ENCODE peak calls at places on chromosome 9, in four cellular contexts. G, A, R and V are unnamed samples.

GRCh38 chr9:81596671-81597426 is 92.5 kb downstream of the TLE1 start:
- DNase-seq in G (no peak), A (no peak), R (no peak), V (peak)

GRCh38 chr9:91075279-91075678 is 273.7 kb downstream of the SYK start:
- DNase-seq in G (no peak), A (no peak), R (no peak), V (no peak)

GRCh38 chr9:16192403-16193017 is 639.7 kb downstream of the CCDC171 start:
- DNase-seq in G (no peak), A (no peak), R (peak), V (no peak)

GRCh38 chr9:69076550-69076949 is 41.0 kb downstream of the FXN start:
- DNase-seq in G (no peak), A (no peak), R (peak), V (no peak)

GRCh38 chr9:69582544-69583297 is 89.5 kb downstream of the APBA1 start:
- DNase-seq in G (no peak), A (no peak), R (no peak), V (no peak)

GRCh38 chr9:121684381-121685145 is 33.1 kb downstream of the DAB2IP start:
- DNase-seq in G (no peak), A (peak), R (peak), V (no peak)

GRCh38 chr9:98416294-98416693 is 160.8 kb upstream of the TBC1D2 start:
- DNase-seq in G (no peak), A (no peak), R (no peak), V (no peak)

GRCh38 chr9:94140791-94141790 is 56.8 kb downstream of the PTPDC1 start:
- DNase-seq in G (no peak), A (no peak), R (peak), V (no peak)

GRCh38 chr9:104748359-104749031 is 1.0 kb downstream of the NIPSNAP3A start:
- DNase-seq in G (no peak), A (no peak), R (peak), V (no peak)

GRCh38 chr9:14021871-14022525 is 291.9 kb downstream of the NFIB start:
- DNase-seq in G (no peak), A (no peak), R (peak), V (no peak)

GRCh38 chr9:69058101-69058500 is 22.5 kb downstream of the FXN start:
- DNase-seq in G (no peak), A (no peak), R (no peak), V (no peak)

GRCh38 chr9:97503862-97504210 is 2.4 kb downstream of the TMOD1 start:
- DNase-seq in G (no peak), A (no peak), R (no peak), V (no peak)

GRCh38 chr9:65458992-65459391 is 174.0 kb upstream of the FOXD4L5 start:
- DNase-seq in G (no peak), A (no peak), R (no peak), V (no peak)

GRCh38 chr9:132557768-132558167 is 24.6 kb upstream of the BARHL1 start:
- DNase-seq in G (no peak), A (no peak), R (no peak), V (no peak)

GRCh38 chr9:114668146-114668545 is 10.5 kb upstream of the TEX53 start:
- DNase-seq in G (no peak), A (no peak), R (no peak), V (no peak)

GRCh38 chr9:134825025-134825424 is 55.6 kb upstream of the FCN2 start:
- DNase-seq in G (no peak), A (no peak), R (no peak), V (no peak)

GRCh38 chr9:136451221-136451877 is 11.7 kb upstream of the INPP5E start:
- DNase-seq in G (no peak), A (no peak), R (no peak), V (no peak)

GRCh38 chr9:27726244-27727141 is 153.2 kb upstream of the C9orf72 start:
- DNase-seq in G (peak), A (no peak), R (peak), V (peak)

GRCh38 chr9:72931437-72931836 is 21.4 kb downstream of the ALDH1A1 start:
- DNase-seq in G (no peak), A (no peak), R (no peak), V (no peak)

GRCh38 chr9:14487547-14488185 is 173.7 kb upstream of the NFIB start:
- DNase-seq in G (no peak), A (no peak), R (no peak), V (no peak)

GRCh38 chr9:95784318-95784717 is 91.2 kb upstream of the ERCC6L2 start:
- DNase-seq in G (no peak), A (no peak), R (no peak), V (no peak)

GRCh38 chr9:35611230-35611797 is 6.3 kb downstream of the TESK1 start:
- DNase-seq in G (peak), A (peak), R (peak), V (peak)

GRCh38 chr9:126317513-126317912 is 9.1 kb upstream of the MVB12B start:
- DNase-seq in G (no peak), A (no peak), R (no peak), V (peak)

GRCh38 chr9:123406691-123407536 is 50.9 kb downstream of the CRB2 start:
- DNase-seq in G (no peak), A (no peak), R (no peak), V (no peak)

GRCh38 chr9:70823284-70823683 is 298.1 kb downstream of the TRPM3 start:
- DNase-seq in G (no peak), A (no peak), R (no peak), V (no peak)

GRCh38 chr9:32554107-32554506 is 1.7 kb upstream of the TOPORS start:
- DNase-seq in G (no peak), A (no peak), R (peak), V (peak)

GRCh38 chr9:87494970-87495471 is 2.6 kb upstream of the DAPK1 start:
- DNase-seq in G (no peak), A (no peak), R (no peak), V (peak)

GRCh38 chr9:69546265-69546664 is 125.9 kb downstream of the APBA1 start:
- DNase-seq in G (no peak), A (no peak), R (no peak), V (no peak)

GRCh38 chr9:89234186-89234585 is 55.6 kb upstream of the SHC3 start:
- DNase-seq in G (no peak), A (no peak), R (no peak), V (no peak)

GRCh38 chr9:89236955-89237573 is 58.4 kb upstream of the SHC3 start:
- DNase-seq in G (no peak), A (no peak), R (no peak), V (no peak)

GRCh38 chr9:89234636-89235035 is 56.0 kb upstream of the SHC3 start:
- DNase-seq in G (no peak), A (no peak), R (peak), V (peak)
- H3K4me3 ChIP-seq in G (no peak), A (no peak), R (peak), V (no peak)

GRCh38 chr9:109317979-109318671 is 2.7 kb downstream of the EPB41L4B start:
- DNase-seq in G (no peak), A (no peak), R (no peak), V (no peak)
- H3K4me3 ChIP-seq in G (no peak), A (no peak), R (no peak), V (no peak)

DNA sequence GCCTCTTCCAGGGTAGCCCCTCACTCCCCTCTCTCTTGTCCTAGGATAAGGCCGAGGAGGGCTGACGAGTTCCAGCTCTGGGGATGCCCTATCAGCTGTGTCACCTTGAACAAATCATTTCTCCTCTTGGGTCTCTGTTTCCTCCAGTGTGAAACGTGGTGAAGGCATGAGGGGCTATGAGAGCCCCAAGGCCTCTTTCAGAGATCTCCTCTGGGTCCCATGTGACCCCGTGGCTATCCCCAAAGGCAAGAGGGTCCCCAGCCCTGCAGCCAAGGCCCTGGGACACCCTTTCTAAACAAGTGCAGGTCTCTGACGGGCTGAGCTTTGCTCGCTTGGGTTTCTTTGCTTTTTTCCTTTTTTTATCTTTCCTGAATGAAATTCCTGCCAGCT is 25.5 kb upstream of the SPTLC1 start:
- DNase-seq in G (no peak), A (peak), R (no peak), V (no peak)
- H3K4me3 ChIP-seq in G (peak), A (peak), R (peak), V (no peak)

GRCh38 chr9:18394847-18395355 is 79.1 kb upstream of the ADAMTSL1 start:
- DNase-seq in G (no peak), A (no peak), R (no peak), V (no peak)

GRCh38 chr9:18393340-18394130 is 80.4 kb upstream of the ADAMTSL1 start:
- DNase-seq in G (no peak), A (peak), R (peak), V (no peak)

GRCh38 chr9:18396102-18396728 is 77.7 kb upstream of the ADAMTSL1 start:
- DNase-seq in G (no peak), A (no peak), R (peak), V (no peak)

GRCh38 chr9:18397076-18397475 is 76.9 kb upstream of the ADAMTSL1 start:
- DNase-seq in G (no peak), A (no peak), R (no peak), V (no peak)
- H3K4me3 ChIP-seq in G (no peak), A (no peak), R (no peak), V (no peak)

DNA sequence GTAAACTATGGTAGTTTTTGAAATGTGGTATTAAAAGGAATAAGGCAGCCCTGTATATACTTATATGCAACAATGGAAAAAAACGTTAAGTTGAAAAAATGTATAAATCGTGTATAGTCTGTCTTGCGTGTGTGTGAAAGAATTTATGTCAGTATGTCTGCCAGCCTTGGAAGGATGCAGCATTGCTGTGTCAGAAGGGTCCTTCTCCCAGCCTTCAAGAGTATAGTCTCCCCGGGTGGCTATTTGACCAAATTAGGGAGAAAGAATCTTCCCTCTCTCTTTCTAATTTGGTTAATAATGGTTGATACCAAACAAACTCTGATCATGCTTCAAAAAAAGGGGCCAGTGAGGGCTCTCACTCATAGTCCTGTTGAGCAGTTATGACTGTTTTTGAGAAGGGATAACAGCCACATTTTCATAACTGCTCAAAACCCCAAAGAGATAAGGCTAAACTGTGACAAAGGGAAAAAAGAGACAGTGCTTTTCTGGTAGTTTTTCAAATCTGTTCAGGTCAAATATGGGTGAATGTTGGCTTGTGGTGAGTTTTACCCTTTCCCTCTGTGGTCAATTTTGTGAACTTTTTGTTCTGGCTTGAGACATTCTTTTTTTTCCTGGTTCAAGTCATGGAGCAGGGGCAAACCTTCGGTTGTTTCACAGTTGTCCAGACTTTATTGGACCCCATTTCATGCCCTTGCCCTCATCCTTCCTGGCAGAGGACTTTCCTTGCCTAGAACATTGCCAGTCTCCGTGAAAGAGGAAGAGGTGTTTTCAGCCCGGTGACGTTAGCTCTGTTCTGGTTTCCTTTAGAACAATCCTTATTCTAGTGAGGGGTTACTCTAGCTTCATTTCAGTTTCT is 21.0 kb downstream of the SNX30 start:
- DNase-seq in G (no peak), A (no peak), R (no peak), V (no peak)
- H3K4me3 ChIP-seq in G (no peak), A (no peak), R (no peak), V (no peak)

GRCh38 chr9:128657344-128657704 is 677 bp upstream of the DYNC2I2 start:
- DNase-seq in G (no peak), A (no peak), R (no peak), V (no peak)
- H3K4me3 ChIP-seq in G (peak), A (no peak), R (no peak), V (peak)